ENCODE peak calls at places on chromosomes 6 and 20, in four cellular contexts. U, R, C and H are unnamed samples.

GRCh38 chr6:89007209-89008001 is 44.0 kb upstream of the RNGTT start:
- DNase-seq in U (no peak), R (no peak), C (no peak), H (no peak)

GRCh38 chr6:151026021-151026663 is 160.6 kb downstream of the MTHFD1L start:
- DNase-seq in U (no peak), R (no peak), C (no peak), H (no peak)

GRCh38 chr20:63529861-63530787 is 7.1 kb downstream of the PTK6 start:
- DNase-seq in U (no peak), R (no peak), C (no peak), H (no peak)

GRCh38 chr6:129890701-129891100 is 29.6 kb upstream of the TMEM244 start:
- DNase-seq in U (no peak), R (no peak), C (no peak), H (no peak)

GRCh38 chr20:57654998-57655811 is 35.0 kb upstream of the ZBP1 start:
- DNase-seq in U (no peak), R (no peak), C (peak; percentile 38), H (peak; percentile 8)

GRCh38 chr6:81214414-81215091 is 537.9 kb downstream of the TENT5A start:
- DNase-seq in U (no peak), R (peak; percentile 11), C (peak; percentile 27), H (no peak)

GRCh38 chr6:154187203-154187602 is 148.2 kb downstream of the OPRM1 start:
- DNase-seq in U (no peak), R (no peak), C (no peak), H (no peak)

GRCh38 chr20:44693625-44694024 is 21.5 kb upstream of the CCN5 start:
- DNase-seq in U (no peak), R (no peak), C (no peak), H (no peak)

GRCh38 chr6:82145926-82146452 is 101.6 kb downstream of the IBTK start:
- DNase-seq in U (no peak), R (no peak), C (no peak), H (no peak)

GRCh38 chr6:82006027-82006738 is 241.4 kb downstream of the IBTK start:
- DNase-seq in U (peak; percentile 77), R (no peak), C (peak; percentile 18), H (no peak)

GRCh38 chr6:33407132-33407718 is 3.6 kb upstream of the PHF1 start:
- DNase-seq in U (peak; percentile 44), R (no peak), C (no peak), H (no peak)

GRCh38 chr20:31593221-31594001 is 11.7 kb upstream of the ID1 start:
- DNase-seq in U (no peak), R (no peak), C (peak; percentile 71), H (no peak)

GRCh38 chr6:85498596-85499258 is 48.8 kb downstream of the NT5E start:
- DNase-seq in U (no peak), R (no peak), C (no peak), H (no peak)

GRCh38 chr20:58890073-58890453 is 37.5 kb downstream of the GNAS start:
- DNase-seq in U (no peak), R (no peak), C (no peak), H (no peak)

GRCh38 chr6:134802426-134803058 is 147.4 kb downstream of the ALDH8A1 start:
- DNase-seq in U (no peak), R (no peak), C (no peak), H (no peak)

GRCh38 chr6:134676307-134677281 is 273.3 kb downstream of the ALDH8A1 start:
- DNase-seq in U (no peak), R (no peak), C (no peak), H (no peak)

GRCh38 chr6:33343953-33344611 is 26.5 kb upstream of the ZBTB22 start:
- DNase-seq in U (no peak), R (no peak), C (no peak), H (no peak)

GRCh38 chr6:13488015-13488895 is 855 bp upstream of the GFOD1 start:
- DNase-seq in U (no peak), R (peak; percentile 63), C (peak; percentile 71), H (peak; percentile 79)

GRCh38 chr6:157162756-157163433 is 160.4 kb downstream of the TMEM242 start:
- DNase-seq in U (no peak), R (no peak), C (no peak), H (no peak)

GRCh38 chr20:17747431-17747846 is 47.7 kb downstream of the BANF2 start:
- DNase-seq in U (no peak), R (peak; percentile 58), C (no peak), H (no peak)
- H3K4me3 ChIP-seq in U (no peak overlapping the region), R (no peak overlapping the region), C (no peak overlapping the region), H (no peak overlapping the region)

DNA sequence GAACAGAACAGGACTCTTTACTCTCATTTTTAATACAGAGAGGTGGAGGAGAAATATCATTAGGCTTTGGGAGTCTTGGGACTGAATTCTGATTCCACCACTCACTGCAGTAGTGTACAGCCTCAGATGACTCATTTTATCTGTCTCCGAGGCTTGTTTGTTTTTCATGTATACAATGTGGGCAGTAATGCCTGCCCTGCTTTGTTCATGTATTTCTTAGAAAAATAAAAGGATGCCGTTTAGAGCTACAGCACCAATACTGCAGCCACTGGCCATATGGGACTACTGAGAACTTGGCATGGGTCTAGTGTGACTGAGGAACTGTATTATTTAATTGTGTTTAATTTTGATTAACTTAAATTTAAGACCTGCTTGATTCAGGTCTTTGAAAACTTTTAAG is 41.2 kb upstream of the JAG1 start:
- DNase-seq in U (no peak), R (no peak), C (no peak), H (no peak)
- H3K4me1 ChIP-seq in U (no peaks in the 10 kb centered on the region), R (peaks cover 22% of the 10 kb centered on the region), C (peaks cover 8% of the 10 kb centered on the region), H (peaks cover 10% of the 10 kb centered on the region)

GRCh38 chr6:165660881-165661415 is 2.1 kb downstream of the PDE10A start:
- DNase-seq in U (no peak), R (no peak), C (no peak), H (no peak)
- H3K4me3 ChIP-seq in U (no peak overlapping the region), R (peak overlapping the region; percentile 26), C (peak overlapping the region; percentile 56), H (peak overlapping the region; percentile 69)

DNA sequence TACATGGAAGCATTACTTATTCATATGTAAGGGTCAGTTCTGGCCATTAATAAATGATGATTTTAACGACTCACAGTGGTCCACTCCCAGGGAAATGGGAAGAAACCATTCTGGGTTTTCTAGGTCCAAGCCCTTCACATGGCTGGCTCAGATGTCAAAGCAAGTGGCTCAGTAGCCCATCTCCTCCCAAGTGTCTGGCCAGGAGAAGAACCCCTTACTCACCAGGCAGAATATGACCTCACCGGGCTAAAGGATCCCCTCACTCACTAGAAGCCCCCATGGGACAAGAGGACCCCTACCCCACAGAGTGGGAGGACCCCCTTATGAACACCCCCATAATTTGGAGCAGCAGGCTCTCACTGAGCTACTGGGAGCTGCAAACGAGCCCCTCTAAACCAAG is 34.0 kb downstream of the PREX1 start:
- DNase-seq in U (no peak), R (no peak), C (no peak), H (no peak)
- H3K4me1 ChIP-seq in U (peaks cover 3% of the 10 kb centered on the region), R (peaks cover 17% of the 10 kb centered on the region), C (peaks cover 58% of the 10 kb centered on the region), H (peaks cover 24% of the 10 kb centered on the region)